ENCODE peak calls at places on chromosomes 16 and 17, in four cellular contexts. One of them, this sample, is unnamed.

GRCh38 chr17:39601010-39601597 is 6.6 kb downstream of the NEUROD2 start:
- DNase-seq in lung microvascular endothelial cell: no peak
- DNase-seq in stomach: no peak
- DNase-seq in anterior cingulate cortex: no peak
- DNase-seq in this sample: no peak

GRCh38 chr17:60154616-60155426 is 5.0 kb downstream of the CA4 start:
- DNase-seq in lung microvascular endothelial cell: peak; percentile 74
- DNase-seq in stomach: peak; percentile 73
- DNase-seq in anterior cingulate cortex: peak; percentile 22
- DNase-seq in this sample: peak; percentile 80

GRCh38 chr17:45656527-45657181 is 127.5 kb upstream of the CRHR1 start:
- DNase-seq in lung microvascular endothelial cell: no peak
- DNase-seq in stomach: no peak
- DNase-seq in anterior cingulate cortex: no peak
- DNase-seq in this sample: no peak

GRCh38 chr16:62079236-62079635 is 43.0 kb upstream of the CDH8 start:
- DNase-seq in lung microvascular endothelial cell: no peak
- DNase-seq in stomach: no peak
- DNase-seq in anterior cingulate cortex: no peak
- DNase-seq in this sample: no peak

GRCh38 chr16:3610698-3611144 is 685 bp downstream of the SLX4 start:
- DNase-seq in lung microvascular endothelial cell: peak; percentile 18
- DNase-seq in stomach: no peak
- DNase-seq in anterior cingulate cortex: no peak
- DNase-seq in this sample: no peak

GRCh38 chr16:59686405-59686804 is 952.3 kb upstream of the GOT2 start:
- DNase-seq in lung microvascular endothelial cell: no peak
- DNase-seq in stomach: no peak
- DNase-seq in anterior cingulate cortex: no peak
- DNase-seq in this sample: no peak

GRCh38 chr16:27237229-27238015 is 31.1 kb downstream of the NSMCE1 start:
- DNase-seq in lung microvascular endothelial cell: peak; percentile 55
- DNase-seq in stomach: peak; percentile 42
- DNase-seq in anterior cingulate cortex: no peak
- DNase-seq in this sample: no peak

GRCh38 chr16:50067290-50067853 is 1.6 kb downstream of the HEATR3 start:
- DNase-seq in lung microvascular endothelial cell: peak; percentile 76
- DNase-seq in stomach: no peak
- DNase-seq in anterior cingulate cortex: no peak
- DNase-seq in this sample: no peak